ENCODE peak calls at places on chromosomes 6 and 20, in seven cellular contexts. K, F, M, X, L, Y and G are unnamed samples. For H3K4me1 and H3K36me3, the result is how much of the 10 kb centered on the place peaks cover.

GRCh38 chr20:47360207-47360488 is 3.6 kb upstream of the ZMYND8 start:
- DNase-seq in K (no peak), F (no peak), M (no peak), X (peak), L (no peak), Y (peak), G (no peak)

GRCh38 chr6:82408952-82409421 is 45.4 kb downstream of the TPBG start:
- DNase-seq in K (peak), F (no peak), M (no peak), X (peak), L (no peak), Y (peak), G (no peak)

GRCh38 chr6:11315743-11316437 is 83.4 kb upstream of the NEDD9 start:
- DNase-seq in K (no peak), F (no peak), M (no peak), X (peak), L (no peak), Y (peak), G (no peak)

GRCh38 chr6:7541175-7542064 is at the start of gene DSP:
- DNase-seq in K (no peak), F (peak), M (peak), X (peak), L (peak), Y (no peak), G (no peak)

GRCh38 chr20:36344517-36345132 is 38.5 kb downstream of the DLGAP4 start:
- DNase-seq in K (no peak), F (no peak), M (peak), X (no peak), L (no peak), Y (peak), G (peak)

GRCh38 chr20:11924923-11925322 is 7.2 kb downstream of the BTBD3 start:
- DNase-seq in K (no peak), F (no peak), M (no peak), X (no peak), L (no peak), Y (no peak), G (no peak)

GRCh38 chr20:1423625-1424106 is 30.8 kb upstream of the FKBP1A start:
- DNase-seq in K (no peak), F (peak), M (peak), X (peak), L (no peak), Y (peak), G (no peak)

GRCh38 chr6:170182093-170182780 is 108.6 kb downstream of the DLL1 start:
- DNase-seq in K (no peak), F (no peak), M (no peak), X (no peak), L (no peak), Y (no peak), G (no peak)

GRCh38 chr6:71480577-71480976 is 192.0 kb downstream of the OGFRL1 start:
- DNase-seq in K (no peak), F (no peak), M (no peak), X (no peak), L (no peak), Y (no peak), G (no peak)

GRCh38 chr20:48846516-48847492 is 19.0 kb upstream of the PREX1 start:
- DNase-seq in K (no peak), F (no peak), M (peak), X (peak), L (no peak), Y (no peak), G (no peak)

GRCh38 chr6:4567141-4567540 is 209.1 kb upstream of the CDYL start:
- DNase-seq in K (no peak), F (no peak), M (no peak), X (peak), L (no peak), Y (peak), G (no peak)

GRCh38 chr6:153210083-153210482 is 79.0 kb upstream of the RGS17 start:
- DNase-seq in K (no peak), F (no peak), M (no peak), X (no peak), L (no peak), Y (peak), G (no peak)

GRCh38 chr6:35562060-35562459 is 49.4 kb upstream of the TULP1 start:
- DNase-seq in K (no peak), F (no peak), M (peak), X (no peak), L (no peak), Y (peak), G (no peak)

GRCh38 chr20:48066256-48066655 is 281.0 kb upstream of the SULF2 start:
- DNase-seq in K (no peak), F (no peak), M (no peak), X (peak), L (no peak), Y (peak), G (no peak)

GRCh38 chr6:134105903-134106302 is 53.5 kb upstream of the SLC2A12 start:
- DNase-seq in K (no peak), F (no peak), M (no peak), X (peak), L (no peak), Y (no peak), G (no peak)

GRCh38 chr20:6053776-6054688 is at the start of gene LRRN4:
- DNase-seq in K (no peak), F (no peak), M (peak), X (peak), L (no peak), Y (peak), G (no peak)

GRCh38 chr20:58209652-58210397 is 18.6 kb downstream of the ANKRD60 start:
- DNase-seq in K (peak), F (peak), M (peak), X (peak), L (peak), Y (peak), G (peak)

GRCh38 chr20:62768234-62768814 is 27.9 kb upstream of the MRGBP start:
- DNase-seq in K (no peak), F (no peak), M (no peak), X (no peak), L (peak), Y (no peak), G (no peak)

GRCh38 chr6:68134796-68135195 is 500.3 kb upstream of the ADGRB3 start:
- DNase-seq in K (no peak), F (no peak), M (no peak), X (no peak), L (no peak), Y (no peak), G (no peak)

GRCh38 chr20:62316331-62317166 is 13.8 kb downstream of the ADRM1 start:
- DNase-seq in K (no peak), F (no peak), M (no peak), X (no peak), L (no peak), Y (no peak), G (no peak)

GRCh38 chr20:38658879-38659612 is 57.4 kb downstream of the ARHGAP40 start:
- DNase-seq in K (no peak), F (no peak), M (peak), X (peak), L (no peak), Y (no peak), G (peak)

GRCh38 chr6:8006208-8006607 is 58.0 kb downstream of the BLOC1S5 start:
- DNase-seq in K (no peak), F (no peak), M (peak), X (no peak), L (no peak), Y (peak), G (no peak)

GRCh38 chr6:140078552-140079126 is 704.2 kb upstream of the CITED2 start:
- DNase-seq in K (no peak), F (no peak), M (no peak), X (peak), L (no peak), Y (peak), G (no peak)

GRCh38 chr6:49552596-49552995 is 2.1 kb downstream of the C6orf141 start:
- DNase-seq in K (no peak), F (no peak), M (no peak), X (no peak), L (no peak), Y (no peak), G (no peak)

GRCh38 chr6:62283828-62284411 is 2.1 kb downstream of the KHDRBS2 start:
- DNase-seq in K (peak), F (no peak), M (peak), X (no peak), L (no peak), Y (peak), G (no peak)

GRCh38 chr6:136992113-136992512 is 52.7 kb downstream of the IL20RA start:
- DNase-seq in K (no peak), F (no peak), M (no peak), X (no peak), L (no peak), Y (no peak), G (no peak)

GRCh38 chr6:14716499-14717146 is 529.2 kb upstream of the JARID2 start:
- DNase-seq in K (no peak), F (no peak), M (no peak), X (no peak), L (no peak), Y (no peak), G (no peak)

GRCh38 chr6:98992494-98992893 is 44.7 kb upstream of the FBXL4 start:
- DNase-seq in K (no peak), F (no peak), M (peak), X (no peak), L (no peak), Y (no peak), G (no peak)

GRCh38 chr6:77502966-77503365 is 39.7 kb upstream of the HTR1B start:
- DNase-seq in K (no peak), F (no peak), M (no peak), X (no peak), L (no peak), Y (no peak), G (no peak)

GRCh38 chr20:58130156-58130555 is 98.3 kb downstream of the ANKRD60 start:
- DNase-seq in K (no peak), F (no peak), M (no peak), X (no peak), L (no peak), Y (no peak), G (no peak)

GRCh38 chr6:141688916-141689315 is 443.8 kb upstream of the GJE1 start:
- DNase-seq in K (no peak), F (no peak), M (no peak), X (no peak), L (no peak), Y (no peak), G (no peak)

GRCh38 chr20:3248993-3249347 is 10.0 kb upstream of the SLC4A11 start:
- DNase-seq in K (no peak), F (no peak), M (no peak), X (no peak), L (no peak), Y (no peak), G (no peak)

GRCh38 chr20:35823937-35824336 is 52.1 kb downstream of the PHF20 start:
- DNase-seq in K (no peak), F (no peak), M (no peak), X (no peak), L (no peak), Y (peak), G (no peak)

GRCh38 chr6:158018851-158019361 is 37.2 kb downstream of the SYNJ2 start:
- DNase-seq in K (no peak), F (no peak), M (no peak), X (no peak), L (no peak), Y (peak), G (no peak)

GRCh38 chr20:48531505-48531904 is 296.3 kb downstream of the PREX1 start:
- DNase-seq in K (no peak), F (no peak), M (no peak), X (no peak), L (no peak), Y (no peak), G (no peak)

GRCh38 chr20:53805895-53806384 is 212.3 kb upstream of the ZNF217 start:
- DNase-seq in K (peak), F (no peak), M (no peak), X (peak), L (no peak), Y (peak), G (no peak)

GRCh38 chr6:161393839-161394364 is 120.0 kb upstream of the AGPAT4 start:
- DNase-seq in K (peak), F (no peak), M (peak), X (peak), L (no peak), Y (peak), G (no peak)

DNA sequence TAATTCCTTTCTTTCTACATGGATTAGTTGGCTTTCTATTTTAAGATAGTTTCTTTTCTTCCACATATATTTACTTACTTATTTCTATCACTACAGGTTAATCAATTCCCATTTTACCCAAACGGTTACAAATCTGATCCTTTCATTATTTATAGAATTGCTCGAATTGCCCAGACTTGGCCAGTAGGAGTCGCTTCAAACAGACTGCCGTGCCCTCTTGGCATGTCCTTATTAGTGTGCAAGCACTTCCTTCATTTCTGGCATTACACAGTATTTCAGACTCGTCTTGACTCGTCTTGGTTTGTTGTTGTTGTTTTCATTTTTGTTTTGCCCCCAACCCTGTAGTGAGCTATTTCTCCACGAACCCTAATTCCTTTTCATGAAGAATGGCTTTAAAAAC is 74.6 kb downstream of the SAMD3 start:
- DNase-seq in K (no peak), F (no peak), M (no peak), X (no peak), L (no peak), Y (no peak), G (no peak)
- TF ChIP-seq CTCF in K (peak), F (no peak), M (peak), X (peak), L (no peak), Y (no peak), G (no peak)

GRCh38 chr20:60092729-60093128 is 134.5 kb downstream of the CDH26 start:
- DNase-seq in K (no peak), F (no peak), M (no peak), X (no peak), L (no peak), Y (no peak), G (no peak)

GRCh38 chr20:60095456-60095855 is 137.2 kb downstream of the CDH26 start:
- DNase-seq in K (no peak), F (no peak), M (no peak), X (no peak), L (no peak), Y (no peak), G (no peak)

GRCh38 chr20:60101201-60101893 is 143.1 kb downstream of the CDH26 start:
- DNase-seq in K (no peak), F (no peak), M (no peak), X (no peak), L (no peak), Y (no peak), G (no peak)

GRCh38 chr20:60100780-60101179 is 142.6 kb downstream of the CDH26 start:
- DNase-seq in K (no peak), F (no peak), M (no peak), X (no peak), L (no peak), Y (no peak), G (no peak)

GRCh38 chr20:60097285-60097684 is 139.1 kb downstream of the CDH26 start:
- DNase-seq in K (no peak), F (no peak), M (no peak), X (no peak), L (no peak), Y (no peak), G (no peak)
- H3K4me1 ChIP-seq in K (under half), F (under half), M (under half), X (under half), L (under half), Y (under half), G (under half)

GRCh38 chr6:79610301-79611009 is 20.7 kb upstream of the SH3BGRL2 start:
- DNase-seq in K (no peak), F (no peak), M (no peak), X (peak), L (no peak), Y (no peak), G (no peak)
- H3K36me3 ChIP-seq in K (under half), F (under half), M (under half), X (under half), L (under half), Y (under half), G (under half)

GRCh38 chr6:90294989-90295853 is 1.4 kb downstream of the BACH2 start:
- DNase-seq in K (no peak), F (peak), M (peak), X (no peak), L (peak), Y (peak), G (peak)
- TF ChIP-seq CTCF in K (peak), F (no peak), M (peak), X (no peak), L (no peak), Y (peak), G (no peak)

GRCh38 chr6:3444276-3445088 is 12.4 kb downstream of the SLC22A23 start:
- DNase-seq in K (no peak), F (no peak), M (no peak), X (peak), L (no peak), Y (no peak), G (no peak)

GRCh38 chr6:3443221-3443515 is 13.7 kb downstream of the SLC22A23 start:
- DNase-seq in K (no peak), F (no peak), M (no peak), X (no peak), L (no peak), Y (no peak), G (no peak)

GRCh38 chr6:3447005-3447404 is 9.8 kb downstream of the SLC22A23 start:
- DNase-seq in K (no peak), F (no peak), M (no peak), X (no peak), L (no peak), Y (no peak), G (no peak)

GRCh38 chr6:3449321-3449720 is 7.5 kb downstream of the SLC22A23 start:
- DNase-seq in K (no peak), F (no peak), M (no peak), X (no peak), L (no peak), Y (no peak), G (no peak)

DNA sequence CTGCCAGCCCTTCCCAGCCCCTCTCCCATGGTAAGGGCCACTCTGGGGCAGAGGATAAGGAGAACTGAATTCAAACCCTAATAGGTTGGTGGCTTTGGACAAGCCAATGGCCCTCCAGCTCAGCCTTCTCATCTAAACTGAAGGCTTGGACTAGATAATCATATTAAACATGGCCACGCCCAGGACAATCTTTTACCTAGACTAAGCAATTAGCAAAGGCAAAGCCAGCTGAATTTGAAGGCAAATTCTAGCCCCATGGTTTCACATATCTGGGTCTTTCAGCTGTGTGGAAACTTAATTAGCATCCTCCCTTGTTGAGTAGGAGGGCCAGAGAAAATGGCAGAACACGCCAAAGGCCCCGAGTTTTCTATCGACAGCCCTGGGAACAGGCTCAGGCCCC is 10.7 kb downstream of the SLC22A23 start:
- DNase-seq in K (no peak), F (no peak), M (no peak), X (no peak), L (no peak), Y (no peak), G (no peak)
- H3K4me1 ChIP-seq in K (under half), F (under half), M (under half), X (under half), L (under half), Y (under half), G (under half)

GRCh38 chr6:44250067-44250717 is 3.3 kb downstream of the HSP90AB1 start:
- DNase-seq in K (no peak), F (no peak), M (no peak), X (peak), L (no peak), Y (no peak), G (no peak)

GRCh38 chr6:44254201-44254956 is 2.9 kb downstream of the SLC35B2 start:
- DNase-seq in K (no peak), F (no peak), M (no peak), X (peak), L (no peak), Y (no peak), G (no peak)

GRCh38 chr6:44250718-44251123 is 3.8 kb downstream of the HSP90AB1 start:
- DNase-seq in K (no peak), F (no peak), M (no peak), X (peak), L (no peak), Y (no peak), G (no peak)

GRCh38 chr6:44253307-44254101 is 3.8 kb downstream of the SLC35B2 start:
- DNase-seq in K (no peak), F (no peak), M (peak), X (peak), L (peak), Y (no peak), G (peak)

GRCh38 chr6:44251576-44252524 is 4.9 kb downstream of the HSP90AB1 start:
- DNase-seq in K (no peak), F (no peak), M (no peak), X (peak), L (no peak), Y (no peak), G (no peak)
- H3K36me3 ChIP-seq in K (half or more), F (half or more), M (half or more), X (half or more), L (half or more), Y (half or more), G (half or more)